ENCODE peak calls at places on chromosomes 4 and X, in seven cellular contexts. H, O, Q, N, M, R and K are unnamed samples.

GRCh38 chr4:76377922-76378321 is 43.0 kb downstream of the CCDC158 start:
- DNase-seq in O (peak; percentile 63), R (no peak), Q (peak; percentile 44), H (peak; percentile 32), M (peak; percentile 61), N (no peak), K (peak; percentile 72)

GRCh38 chr4:43331226-43332078 is 438.9 kb downstream of the GRXCR1 start:
- DNase-seq in H (no peak), Q (peak; percentile 48), R (no peak), O (no peak), N (no peak), M (peak; percentile 69), K (no peak)

GRCh38 chr4:91212140-91212681 is 1085.0 kb downstream of the CCSER1 start:
- DNase-seq in H (no peak), O (no peak), Q (no peak), M (no peak), R (no peak), N (no peak), K (peak; percentile 6)

GRCh38 chr4:47466061-47466785 is 2.7 kb upstream of the COMMD8 start:
- DNase-seq in R (no peak), O (no peak), H (no peak), M (no peak), Q (no peak), N (no peak), K (no peak)

GRCh38 chrX:138504254-138504653 is 207.3 kb downstream of the FGF13 start:
- DNase-seq in Q (no peak), H (no peak), N (no peak), M (no peak), O (no peak), R (no peak), K (no peak)

GRCh38 chrX:9882669-9883446 is 84.3 kb upstream of the CLDN34 start:
- DNase-seq in N (no peak), O (no peak), Q (peak; percentile 87), M (peak; percentile 87), H (no peak), R (peak; percentile 21), K (peak; percentile 53)

GRCh38 chrX:154411981-154412340 is 622 bp downstream of the TAFAZZIN start:
- DNase-seq in R (no peak), N (peak; percentile 82), H (no peak), O (peak; percentile 78), Q (peak; percentile 67), M (peak; percentile 26), K (peak; percentile 67)

GRCh38 chr4:56313132-56313531 is 74.2 kb downstream of the AASDH start:
- DNase-seq in O (no peak), Q (no peak), M (no peak), N (no peak), H (no peak), R (no peak), K (no peak)

GRCh38 chr4:17356926-17357325 is 155.0 kb downstream of the QDPR start:
- DNase-seq in O (no peak), R (no peak), M (no peak), Q (no peak), N (no peak), H (no peak), K (no peak)

GRCh38 chrX:115958687-115959359 is 211.7 kb upstream of the AGTR2 start:
- DNase-seq in Q (no peak), H (no peak), R (no peak), N (peak; percentile 29), O (no peak), M (no peak), K (peak; percentile 35)

GRCh38 chr4:59671037-59671436 is 1529.1 kb upstream of the ADGRL3 start:
- DNase-seq in O (no peak), N (no peak), M (no peak), H (no peak), Q (no peak), R (no peak), K (peak; percentile 22)

GRCh38 chrX:3271485-3272186 is 74.8 kb downstream of the MXRA5 start:
- DNase-seq in Q (peak; percentile 76), N (no peak), M (peak; percentile 74), O (no peak), H (no peak), R (no peak), K (no peak)

GRCh38 chr4:95155759-95156451 is 392.9 kb downstream of the UNC5C start:
- DNase-seq in H (peak; percentile 31), R (peak; percentile 13), M (peak; percentile 41), N (no peak), O (no peak), Q (peak; percentile 64), K (peak; percentile 44)

GRCh38 chr4:72857216-72857615 is 212.3 kb downstream of the COX18 start:
- DNase-seq in R (no peak), Q (no peak), O (no peak), M (no peak), H (no peak), N (no peak), K (no peak)

GRCh38 chr4:3342182-3342854 is 49.5 kb downstream of the RGS12 start:
- DNase-seq in N (no peak), Q (peak; percentile 56), O (no peak), M (peak; percentile 95), R (no peak), H (no peak), K (no peak)

GRCh38 chr4:55173580-55173979 is 48.2 kb upstream of the KDR start:
- DNase-seq in R (no peak), M (peak; percentile 78), O (no peak), N (no peak), Q (peak; percentile 73), H (no peak), K (no peak)

GRCh38 chr4:53484911-53485459 is 106.3 kb downstream of the LNX1 start:
- DNase-seq in H (no peak), O (no peak), Q (peak; percentile 13), R (no peak), M (no peak), N (no peak), K (no peak)

GRCh38 chrX:20511792-20512191 is 245.1 kb upstream of the RPS6KA3 start:
- DNase-seq in N (no peak), M (no peak), O (no peak), Q (no peak), H (no peak), R (no peak), K (no peak)

GRCh38 chrX:40402771-40403533 is 177.8 kb upstream of the ATP6AP2 start:
- DNase-seq in Q (peak; percentile 52), R (peak; percentile 29), M (peak; percentile 46), O (no peak), N (no peak), H (no peak), K (peak; percentile 22)

GRCh38 chr4:57424231-57424897 is 314.2 kb upstream of the IGFBP7 start:
- DNase-seq in N (no peak), M (peak; percentile 14), H (no peak), O (no peak), Q (no peak), R (peak; percentile 66), K (peak; percentile 71)

GRCh38 chr4:2789351-2789750 is 3.5 kb upstream of the SH3BP2 start:
- DNase-seq in Q (no peak), M (no peak), R (no peak), O (no peak), H (no peak), N (no peak), K (no peak)

GRCh38 chr4:73718375-73719373 is 21.7 kb upstream of the CXCL8 start:
- DNase-seq in R (no peak), O (no peak), N (no peak), H (no peak), Q (no peak), M (no peak), K (no peak)

GRCh38 chr4:94491322-94491721 is 39.6 kb downstream of the PDLIM5 start:
- DNase-seq in M (peak; percentile 52), O (no peak), H (no peak), N (no peak), Q (no peak), R (no peak), K (no peak)

DNA sequence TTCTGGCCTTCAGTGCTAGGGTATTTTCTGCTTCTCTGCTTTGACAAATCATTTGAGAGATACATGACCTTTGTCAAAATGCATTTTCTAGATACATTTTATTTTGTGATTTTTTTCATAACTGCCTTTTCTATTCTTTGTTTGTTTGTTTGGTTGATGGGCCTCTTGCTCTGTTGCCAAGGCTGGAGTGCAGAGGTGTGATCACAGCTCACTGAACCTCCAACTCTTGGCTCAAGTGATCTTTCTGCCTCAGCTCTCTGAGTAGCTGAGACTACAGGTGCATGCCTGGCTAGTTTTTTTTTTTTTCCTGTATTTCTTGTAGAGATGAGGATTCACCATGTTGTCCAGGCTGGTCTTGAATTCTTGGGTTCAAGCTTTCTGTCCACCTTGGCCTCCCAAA is 55.1 kb downstream of the TACR3 start:
- DNase-seq in M (no peak), R (no peak), O (no peak), Q (no peak), H (no peak), N (no peak), K (no peak)
- H2AK5ac ChIP-seq in M (no peak overlapping the region), R (no peak overlapping the region), O (no peak overlapping the region), Q (no peak overlapping the region), H (no peak overlapping the region), N (no peak overlapping the region), K (no peak overlapping the region)

GRCh38 chr4:174358410-174358809 is 74.7 kb downstream of the CEP44 start:
- DNase-seq in R (no peak), Q (no peak), M (no peak), N (no peak), O (no peak), H (no peak), K (no peak)
- H3K4ac ChIP-seq in R (no peak overlapping the region), Q (no peak overlapping the region), M (no peak overlapping the region), N (no peak overlapping the region), O (no peak overlapping the region), H (no peak overlapping the region), K (no peak overlapping the region)

GRCh38 chrX:85501349-85501748 is 121.9 kb upstream of the POF1B start:
- DNase-seq in O (no peak), M (no peak), R (no peak), N (no peak), H (no peak), Q (no peak), K (no peak)

GRCh38 chrX:85506871-85507270 is 127.4 kb upstream of the POF1B start:
- DNase-seq in M (no peak), Q (no peak), N (no peak), O (no peak), R (no peak), H (no peak), K (no peak)

GRCh38 chrX:85504381-85504780 is 124.9 kb upstream of the POF1B start:
- DNase-seq in R (no peak), O (no peak), Q (no peak), M (no peak), N (no peak), H (no peak), K (no peak)

GRCh38 chrX:85503258-85504158 is 124.0 kb upstream of the POF1B start:
- DNase-seq in O (no peak), H (no peak), M (no peak), R (no peak), N (no peak), Q (no peak), K (peak; percentile 0)

GRCh38 chrX:85505801-85506200 is 126.3 kb upstream of the POF1B start:
- DNase-seq in O (no peak), Q (no peak), M (no peak), R (no peak), H (no peak), N (no peak), K (no peak)
- H2AK5ac ChIP-seq in O (no peak overlapping the region), Q (no peak overlapping the region), M (no peak overlapping the region), R (no peak overlapping the region), H (no peak overlapping the region), N (no peak overlapping the region), K (no peak overlapping the region)

DNA sequence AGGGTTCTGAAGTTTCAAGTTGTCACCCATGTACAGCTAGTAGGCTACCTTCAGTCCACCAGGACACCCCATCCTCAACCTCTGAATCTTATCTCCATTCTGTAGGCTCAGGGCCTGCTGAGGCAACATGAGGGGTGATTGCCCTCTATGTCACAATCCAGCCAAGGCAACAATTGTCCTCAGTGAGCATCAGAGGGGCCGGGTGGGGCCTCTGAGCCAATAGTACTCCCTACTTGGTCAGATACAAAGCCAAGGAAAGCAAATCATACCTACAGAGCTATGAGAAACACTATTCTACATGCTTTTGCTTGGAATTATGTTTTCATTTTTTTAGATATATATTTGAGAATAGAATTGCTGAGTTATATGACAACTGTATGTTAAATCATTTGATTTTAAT is at the start of gene ACTRT1:
- DNase-seq in H (no peak), O (no peak), M (no peak), N (no peak), Q (no peak), R (no peak), K (no peak)
- H3K4ac ChIP-seq in H (no peak within 1 kb of the TSS), O (no peak within 1 kb of the TSS), M (no peak within 1 kb of the TSS), N (no peak within 1 kb of the TSS), Q (no peak within 1 kb of the TSS), R (no peak within 1 kb of the TSS), K (no peak within 1 kb of the TSS)